ENCODE peak calls at places on chromosomes 7 and 10, in eight cellular contexts. J is uterus, Y is A549, R is bronchial epithelial cell, C is mucosa of descending colon, D is fibroblast of mammary gland, A is astrocyte, V is choroid plexus epithelial cell. G is an unnamed sample.

GRCh38 chr10:110629680-110630191 is 14.4 kb upstream of the RBM20 start:
- DNase-seq in J (no peak), Y (peak; percentile 77), R (peak; percentile 98), C (no peak), D (no peak), A (peak; percentile 90), V (peak; percentile 82), G (peak; percentile 93)

GRCh38 chr7:33750177-33750576 is 155.2 kb upstream of the BMPER start:
- DNase-seq in J (no peak), Y (no peak), R (no peak), C (no peak), D (peak; percentile 59), A (peak; percentile 77), V (peak; percentile 51), G (peak; percentile 53)

GRCh38 chr7:28608766-28609165 is 196.4 kb downstream of the CREB5 start:
- DNase-seq in J (no peak), Y (no peak), R (peak; percentile 72), C (no peak), D (peak; percentile 89), A (no peak), V (peak; percentile 30), G (peak; percentile 81)

GRCh38 chr10:87636313-87636915 is 23.3 kb upstream of the PAPSS2 start:
- DNase-seq in J (no peak), Y (no peak), R (no peak), C (no peak), D (no peak), A (no peak), V (no peak), G (no peak)

GRCh38 chr10:122181901-122182799 is 88.9 kb upstream of the BTBD16 start:
- DNase-seq in J (no peak), Y (no peak), R (no peak), C (no peak), D (peak; percentile 76), A (no peak), V (no peak), G (peak; percentile 52)

GRCh38 chr7:54719974-54720373 is 39.0 kb downstream of the SEC61G start:
- DNase-seq in J (no peak), Y (no peak), R (peak; percentile 36), C (no peak), D (no peak), A (no peak), V (no peak), G (no peak)

GRCh38 chr7:103640031-103640779 is 194.2 kb upstream of the SLC26A5 start:
- DNase-seq in J (no peak), Y (no peak), R (peak; percentile 74), C (no peak), D (peak; percentile 63), A (peak; percentile 79), V (peak; percentile 71), G (peak; percentile 34)

GRCh38 chr10:60649485-60650271 is 128.6 kb upstream of the CDK1 start:
- DNase-seq in J (no peak), Y (no peak), R (no peak), C (no peak), D (no peak), A (no peak), V (no peak), G (no peak)

GRCh38 chr10:61263561-61263960 is 189.6 kb downstream of the TMEM26 start:
- DNase-seq in J (no peak), Y (no peak), R (no peak), C (no peak), D (no peak), A (no peak), V (no peak), G (no peak)

GRCh38 chr10:590721-591120 is 98.7 kb downstream of the DIP2C start:
- DNase-seq in J (no peak), Y (no peak), R (no peak), C (no peak), D (no peak), A (no peak), V (no peak), G (no peak)

GRCh38 chr10:63504145-63504881 is 16.9 kb upstream of the REEP3 start:
- DNase-seq in J (no peak), Y (no peak), R (peak; percentile 96), C (no peak), D (no peak), A (no peak), V (no peak), G (no peak)

GRCh38 chr7:77338260-77338659 is 77.9 kb downstream of the GSAP start:
- DNase-seq in J (no peak), Y (no peak), R (no peak), C (no peak), D (no peak), A (no peak), V (no peak), G (no peak)

GRCh38 chr10:132858121-132859081 is 72.5 kb upstream of the NKX6-2 start:
- DNase-seq in J (peak; percentile 11), Y (no peak), R (no peak), C (no peak), D (no peak), A (no peak), V (no peak), G (no peak)

GRCh38 chr7:135317676-135318326 is 84.2 kb downstream of the STRA8 start:
- DNase-seq in J (peak; percentile 45), Y (no peak), R (peak; percentile 59), C (peak; percentile 61), D (peak; percentile 55), A (no peak), V (peak; percentile 28), G (no peak)

GRCh38 chr7:8136331-8136730 is 125.6 kb downstream of the ICA1 start:
- DNase-seq in J (no peak), Y (no peak), R (no peak), C (no peak), D (no peak), A (no peak), V (no peak), G (no peak)

DNA sequence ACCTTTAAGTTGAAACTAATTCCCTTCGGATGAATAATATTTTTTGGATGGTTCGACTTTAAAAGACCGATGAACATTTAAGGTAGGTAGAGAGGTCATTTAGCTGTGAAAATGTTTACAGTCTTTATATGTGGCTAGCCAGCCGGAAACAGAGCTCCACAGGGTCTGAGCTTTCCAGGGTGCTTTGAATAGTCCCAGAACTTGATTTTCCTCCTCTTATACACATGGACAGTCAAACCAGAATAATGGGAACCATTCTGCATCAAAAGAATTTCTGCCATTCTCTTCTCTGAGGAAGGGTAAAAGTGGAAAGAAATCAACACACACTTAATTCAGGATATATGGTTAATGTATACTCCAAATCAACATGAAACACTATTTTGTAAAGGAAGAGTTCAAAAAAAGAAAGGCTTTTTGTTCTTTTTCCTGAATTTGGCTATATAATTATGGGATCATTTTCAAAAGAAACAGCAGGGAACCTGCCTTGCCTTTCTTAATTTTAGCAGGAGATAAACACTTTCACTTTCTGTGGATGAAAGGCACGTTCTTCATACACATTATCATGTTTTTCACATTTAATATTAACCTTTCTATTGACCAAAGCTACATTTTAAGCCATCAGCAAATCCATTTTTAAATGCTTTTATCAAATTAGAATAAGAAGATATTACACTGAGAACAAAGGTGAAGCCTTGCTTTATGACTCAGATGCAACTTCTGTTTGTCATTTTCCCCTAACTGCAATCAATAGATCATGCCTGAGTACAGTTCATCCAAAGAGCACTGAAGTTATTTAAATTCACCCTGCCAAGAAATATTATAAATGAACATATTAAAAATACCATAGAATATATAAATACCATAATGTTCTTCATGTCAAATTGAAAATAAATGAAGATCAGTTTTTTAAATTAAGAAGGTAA is 307.3 kb downstream of the THSD7A start:
- DNase-seq in J (no peak), Y (no peak), R (no peak), C (no peak), D (no peak), A (no peak), V (peak; percentile 22), G (no peak)
- H3K4me3 ChIP-seq in J (no peak overlapping the region), Y (no peak overlapping the region), R (no peak overlapping the region), C (no peak overlapping the region), D (no peak overlapping the region), A (no peak overlapping the region), V (no peak overlapping the region), G (no peak overlapping the region)

GRCh38 chr10:106768204-106768603 is 396.3 kb downstream of the SORCS1 start:
- DNase-seq in J (no peak), Y (no peak), R (no peak), C (no peak), D (no peak), A (no peak), V (no peak), G (no peak)

GRCh38 chr10:106765355-106765754 is 399.2 kb downstream of the SORCS1 start:
- DNase-seq in J (no peak), Y (no peak), R (no peak), C (no peak), D (no peak), A (no peak), V (no peak), G (no peak)

GRCh38 chr10:106764360-106764759 is 400.1 kb downstream of the SORCS1 start:
- DNase-seq in J (no peak), Y (no peak), R (no peak), C (no peak), D (no peak), A (no peak), V (no peak), G (no peak)
- H3K4me3 ChIP-seq in J (no peak overlapping the region), Y (no peak overlapping the region), R (no peak overlapping the region), C (no peak overlapping the region), D (no peak overlapping the region), A (no peak overlapping the region), V (no peak overlapping the region), G (no peak overlapping the region)

DNA sequence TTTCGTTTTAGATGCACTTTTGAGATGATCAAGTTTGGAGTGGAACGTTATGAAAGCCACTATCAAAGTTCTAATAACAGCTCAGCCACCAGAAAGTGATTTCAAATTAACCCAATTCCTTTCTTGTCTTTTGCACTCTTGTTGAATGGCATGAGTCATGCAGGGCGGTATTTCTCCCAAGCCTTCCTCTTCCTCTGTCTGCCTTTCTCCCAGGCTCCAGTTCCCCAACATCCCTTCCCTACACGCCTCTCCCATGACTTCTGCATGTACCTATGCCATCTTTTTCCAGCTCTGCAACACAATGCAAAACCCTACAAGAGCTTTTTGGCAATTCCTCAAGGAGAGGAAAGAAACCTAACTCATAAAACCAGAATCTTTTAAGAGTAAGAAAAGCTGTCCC is 21.8 kb upstream of the NPS start:
- DNase-seq in J (no peak), Y (no peak), R (no peak), C (no peak), D (no peak), A (no peak), V (no peak), G (no peak)
- H3K4me3 ChIP-seq in J (no peak overlapping the region), Y (no peak overlapping the region), R (no peak overlapping the region), C (no peak overlapping the region), D (no peak overlapping the region), A (no peak overlapping the region), V (no peak overlapping the region), G (no peak overlapping the region)

GRCh38 chr10:6274040-6274439 is 71.3 kb downstream of the PFKFB3 start:
- DNase-seq in J (no peak), Y (no peak), R (peak; percentile 28), C (no peak), D (peak; percentile 54), A (no peak), V (peak; percentile 67), G (no peak)

GRCh38 chr10:6274504-6274903 is 71.8 kb downstream of the PFKFB3 start:
- DNase-seq in J (no peak), Y (no peak), R (no peak), C (no peak), D (no peak), A (no peak), V (no peak), G (no peak)

GRCh38 chr10:6272126-6272525 is 69.4 kb downstream of the PFKFB3 start:
- DNase-seq in J (no peak), Y (no peak), R (no peak), C (no peak), D (no peak), A (no peak), V (no peak), G (no peak)

GRCh38 chr10:6273351-6273750 is 70.6 kb downstream of the PFKFB3 start:
- DNase-seq in J (no peak), Y (no peak), R (no peak), C (no peak), D (no peak), A (no peak), V (no peak), G (no peak)

GRCh38 chr10:6275022-6275997 is 72.6 kb downstream of the PFKFB3 start:
- DNase-seq in J (peak; percentile 74), Y (peak; percentile 99), R (peak; percentile 99), C (peak; percentile 95), D (peak; percentile 99), A (peak; percentile 99), V (peak; percentile 97), G (peak; percentile 95)
- H3K4me3 ChIP-seq in J (no peak overlapping the region), Y (peak overlapping the region; percentile 35), R (no peak overlapping the region), C (no peak overlapping the region), D (peak overlapping the region; percentile 43), A (peak overlapping the region; percentile 35), V (peak overlapping the region; percentile 52), G (no peak overlapping the region)

G was measured in fibroblast of lung.